ENCODE peak calls at places on chromosomes 3 and 15, in six cellular contexts. U is left ventricle myocardium inferior, L is HEK293T, P is memory B cell, A is Caki2, V is KBM-7. E is an unnamed sample.

GRCh38 chr15:44697014-44697413 is 14.1 kb downstream of the PATL2 start:
- DNase-seq in L (no peak), A (no peak), V (no peak), P (no peak), U (no peak), E (no peak)

GRCh38 chr15:36877796-36878744 is 222.3 kb downstream of the MEIS2 start:
- DNase-seq in L (no peak), A (no peak), U (no peak), P (no peak), V (peak; percentile 65), E (no peak)

GRCh38 chr15:96703794-96704550 is 373.5 kb downstream of the NR2F2 start:
- DNase-seq in U (no peak), V (no peak), P (no peak), L (no peak), A (peak; percentile 74), E (no peak)

GRCh38 chr3:49295489-49296058 is 18.5 kb upstream of the C3orf62 start:
- DNase-seq in A (no peak), V (peak; percentile 71), U (no peak), P (no peak), L (peak; percentile 37), E (peak; percentile 22)

GRCh38 chr3:50003216-50003615 is 63.3 kb downstream of the RBM6 start:
- DNase-seq in L (no peak), U (no peak), A (no peak), V (no peak), P (no peak), E (no peak)

GRCh38 chr15:91864669-91865068 is 11.2 kb downstream of the SLCO3A1 start:
- DNase-seq in V (no peak), U (peak; percentile 28), A (peak; percentile 59), L (no peak), P (no peak), E (no peak)

GRCh38 chr3:4464579-4464978 is 2.5 kb downstream of the SUMF1 start:
- DNase-seq in A (no peak), L (no peak), U (no peak), V (no peak), P (no peak), E (no peak)

GRCh38 chr3:16511561-16512434 is 1.7 kb downstream of the RFTN1 start:
- DNase-seq in P (peak; percentile 68), V (peak; percentile 92), A (no peak), U (peak; percentile 62), L (no peak), E (no peak)

GRCh38 chr15:92797168-92798052 is 102.7 kb upstream of the CHD2 start:
- DNase-seq in U (no peak), L (peak; percentile 59), P (peak; percentile 37), V (peak; percentile 83), A (peak; percentile 75), E (peak; percentile 73)

GRCh38 chr3:156463123-156463522 is 91.8 kb downstream of the SSR3 start:
- DNase-seq in U (no peak), P (no peak), L (no peak), V (no peak), A (no peak), E (no peak)

E was measured in HCT116.